ENCODE peak calls at places on chromosomes 5 and 9, in five cellular contexts. A, H, Z, I and B are unnamed samples.

GRCh38 chr9:76877961-76878360 is 28.0 kb downstream of the PRUNE2 start:
- DNase-seq in A (no peak), H (no peak), Z (no peak), I (no peak), B (no peak)

GRCh38 chr5:110086658-110087388 is 397.1 kb downstream of the MAN2A1 start:
- DNase-seq in A (no peak), H (no peak), Z (peak), I (no peak), B (peak)

GRCh38 chr9:95091971-95092320 is 225.6 kb downstream of the FANCC start:
- DNase-seq in A (no peak), H (no peak), Z (no peak), I (no peak), B (no peak)

GRCh38 chr5:34536699-34537098 is 119.4 kb upstream of the RAI14 start:
- DNase-seq in A (no peak), H (no peak), Z (no peak), I (no peak), B (no peak)

GRCh38 chr5:21145376-21145775 is 1157.4 kb upstream of the CDH18 start:
- DNase-seq in A (no peak), H (no peak), Z (no peak), I (no peak), B (no peak)

GRCh38 chr5:172142709-172143215 is 45.3 kb downstream of the STK10 start:
- DNase-seq in A (no peak), H (peak), Z (no peak), I (peak), B (peak)

GRCh38 chr9:107810493-107810931 is 320.9 kb upstream of the KLF4 start:
- DNase-seq in A (no peak), H (no peak), Z (no peak), I (no peak), B (no peak)

GRCh38 chr5:56094579-56095361 is 100.0 kb upstream of the IL6ST start:
- DNase-seq in A (no peak), H (no peak), Z (no peak), I (no peak), B (no peak)